ENCODE peak calls at places on chromosomes 11 and 22, in nine cellular contexts. One of them, this sample, is unnamed.

GRCh38 chr11:96187779-96188624 is 155.0 kb downstream of the MAML2 start:
- ATAC-seq in psoas muscle: no peak
- ATAC-seq in right lobe of liver: no peak
- ATAC-seq in pancreas: peak; percentile 54
- ATAC-seq in Panc1: peak; percentile 87
- ATAC-seq in heart left ventricle: peak; percentile 89
- ATAC-seq in upper lobe of left lung: peak; percentile 72
- ATAC-seq in naive thymus-derived CD4-positive, alpha-beta T cell: no peak
- ATAC-seq in right cardiac atrium: peak; percentile 94
- ATAC-seq in this sample: peak; percentile 57

GRCh38 chr11:32154275-32154674 is 63.4 kb downstream of the RCN1 start:
- ATAC-seq in psoas muscle: no peak
- ATAC-seq in right lobe of liver: no peak
- ATAC-seq in pancreas: no peak
- ATAC-seq in Panc1: no peak
- ATAC-seq in heart left ventricle: no peak
- ATAC-seq in upper lobe of left lung: no peak
- ATAC-seq in naive thymus-derived CD4-positive, alpha-beta T cell: no peak
- ATAC-seq in right cardiac atrium: no peak
- ATAC-seq in this sample: no peak

GRCh38 chr11:97729546-97730272 is 1291.0 kb upstream of the CNTN5 start:
- ATAC-seq in psoas muscle: no peak
- ATAC-seq in right lobe of liver: no peak
- ATAC-seq in pancreas: no peak
- ATAC-seq in Panc1: no peak
- ATAC-seq in heart left ventricle: no peak
- ATAC-seq in upper lobe of left lung: no peak
- ATAC-seq in naive thymus-derived CD4-positive, alpha-beta T cell: no peak
- ATAC-seq in right cardiac atrium: no peak
- ATAC-seq in this sample: no peak

GRCh38 chr22:46748948-46749681 is 11.1 kb upstream of the CERK start:
- ATAC-seq in psoas muscle: no peak
- ATAC-seq in right lobe of liver: peak; percentile 5
- ATAC-seq in pancreas: no peak
- ATAC-seq in Panc1: no peak
- ATAC-seq in heart left ventricle: no peak
- ATAC-seq in upper lobe of left lung: no peak
- ATAC-seq in naive thymus-derived CD4-positive, alpha-beta T cell: peak; percentile 64
- ATAC-seq in right cardiac atrium: peak; percentile 19
- ATAC-seq in this sample: peak; percentile 23

GRCh38 chr22:42955087-42955630 is 59.8 kb downstream of the PACSIN2 start:
- ATAC-seq in psoas muscle: no peak
- ATAC-seq in right lobe of liver: no peak
- ATAC-seq in pancreas: no peak
- ATAC-seq in Panc1: no peak
- ATAC-seq in heart left ventricle: no peak
- ATAC-seq in upper lobe of left lung: no peak
- ATAC-seq in naive thymus-derived CD4-positive, alpha-beta T cell: no peak
- ATAC-seq in right cardiac atrium: no peak
- ATAC-seq in this sample: no peak

GRCh38 chr11:108859510-108859909 is 194.6 kb downstream of the DDX10 start:
- ATAC-seq in psoas muscle: no peak
- ATAC-seq in right lobe of liver: no peak
- ATAC-seq in pancreas: no peak
- ATAC-seq in Panc1: no peak
- ATAC-seq in heart left ventricle: no peak
- ATAC-seq in upper lobe of left lung: no peak
- ATAC-seq in naive thymus-derived CD4-positive, alpha-beta T cell: no peak
- ATAC-seq in right cardiac atrium: no peak
- ATAC-seq in this sample: no peak

GRCh38 chr11:17405232-17406005 is 17.0 kb upstream of the KCNJ11 start:
- ATAC-seq in psoas muscle: peak; percentile 95
- ATAC-seq in right lobe of liver: peak; percentile 97
- ATAC-seq in pancreas: peak; percentile 98
- ATAC-seq in Panc1: peak; percentile 70
- ATAC-seq in heart left ventricle: peak; percentile 98
- ATAC-seq in upper lobe of left lung: peak; percentile 73
- ATAC-seq in naive thymus-derived CD4-positive, alpha-beta T cell: no peak
- ATAC-seq in right cardiac atrium: peak; percentile 92
- ATAC-seq in this sample: peak; percentile 82

GRCh38 chr11:16966633-16967346 is 47.4 kb downstream of the PLEKHA7 start:
- ATAC-seq in psoas muscle: no peak
- ATAC-seq in right lobe of liver: no peak
- ATAC-seq in pancreas: peak; percentile 75
- ATAC-seq in Panc1: no peak
- ATAC-seq in heart left ventricle: no peak
- ATAC-seq in upper lobe of left lung: no peak
- ATAC-seq in naive thymus-derived CD4-positive, alpha-beta T cell: no peak
- ATAC-seq in right cardiac atrium: peak; percentile 43
- ATAC-seq in this sample: no peak

GRCh38 chr11:123976770-123977560 is 616 bp downstream of the OR10S1 start:
- ATAC-seq in psoas muscle: no peak
- ATAC-seq in right lobe of liver: no peak
- ATAC-seq in pancreas: no peak
- ATAC-seq in Panc1: no peak
- ATAC-seq in heart left ventricle: no peak
- ATAC-seq in upper lobe of left lung: no peak
- ATAC-seq in naive thymus-derived CD4-positive, alpha-beta T cell: no peak
- ATAC-seq in right cardiac atrium: no peak
- ATAC-seq in this sample: no peak

GRCh38 chr11:116586392-116586791 is 186.4 kb downstream of the BUD13 start:
- ATAC-seq in psoas muscle: no peak
- ATAC-seq in right lobe of liver: no peak
- ATAC-seq in pancreas: no peak
- ATAC-seq in Panc1: no peak
- ATAC-seq in heart left ventricle: no peak
- ATAC-seq in upper lobe of left lung: no peak
- ATAC-seq in naive thymus-derived CD4-positive, alpha-beta T cell: no peak
- ATAC-seq in right cardiac atrium: no peak
- ATAC-seq in this sample: no peak

GRCh38 chr11:85182437-85183109 is 444.6 kb downstream of the DLG2 start:
- ATAC-seq in psoas muscle: no peak
- ATAC-seq in right lobe of liver: no peak
- ATAC-seq in pancreas: no peak
- ATAC-seq in Panc1: peak; percentile 53
- ATAC-seq in heart left ventricle: no peak
- ATAC-seq in upper lobe of left lung: no peak
- ATAC-seq in naive thymus-derived CD4-positive, alpha-beta T cell: no peak
- ATAC-seq in right cardiac atrium: peak; percentile 75
- ATAC-seq in this sample: no peak

GRCh38 chr11:15923169-15923568 is 433.2 kb downstream of the SOX6 start:
- ATAC-seq in psoas muscle: no peak
- ATAC-seq in right lobe of liver: no peak
- ATAC-seq in pancreas: no peak
- ATAC-seq in Panc1: no peak
- ATAC-seq in heart left ventricle: no peak
- ATAC-seq in upper lobe of left lung: no peak
- ATAC-seq in naive thymus-derived CD4-positive, alpha-beta T cell: no peak
- ATAC-seq in right cardiac atrium: no peak
- ATAC-seq in this sample: no peak

GRCh38 chr11:134119094-134119493 is 50.2 kb downstream of the JAM3 start:
- ATAC-seq in psoas muscle: no peak
- ATAC-seq in right lobe of liver: no peak
- ATAC-seq in pancreas: no peak
- ATAC-seq in Panc1: no peak
- ATAC-seq in heart left ventricle: no peak
- ATAC-seq in upper lobe of left lung: no peak
- ATAC-seq in naive thymus-derived CD4-positive, alpha-beta T cell: no peak
- ATAC-seq in right cardiac atrium: no peak
- ATAC-seq in this sample: no peak

GRCh38 chr11:134118016-134118415 is 49.1 kb downstream of the JAM3 start:
- ATAC-seq in psoas muscle: no peak
- ATAC-seq in right lobe of liver: no peak
- ATAC-seq in pancreas: no peak
- ATAC-seq in Panc1: no peak
- ATAC-seq in heart left ventricle: no peak
- ATAC-seq in upper lobe of left lung: no peak
- ATAC-seq in naive thymus-derived CD4-positive, alpha-beta T cell: no peak
- ATAC-seq in right cardiac atrium: no peak
- ATAC-seq in this sample: no peak

GRCh38 chr11:134120921-134121526 is 52.2 kb downstream of the JAM3 start:
- ATAC-seq in psoas muscle: peak; percentile 28
- ATAC-seq in right lobe of liver: peak; percentile 38
- ATAC-seq in pancreas: peak; percentile 28
- ATAC-seq in Panc1: no peak
- ATAC-seq in heart left ventricle: peak; percentile 33
- ATAC-seq in upper lobe of left lung: peak; percentile 25
- ATAC-seq in naive thymus-derived CD4-positive, alpha-beta T cell: no peak
- ATAC-seq in right cardiac atrium: peak; percentile 67
- ATAC-seq in this sample: peak; percentile 24

GRCh38 chr11:134116210-134116609 is 47.3 kb downstream of the JAM3 start:
- ATAC-seq in psoas muscle: no peak
- ATAC-seq in right lobe of liver: no peak
- ATAC-seq in pancreas: no peak
- ATAC-seq in Panc1: no peak
- ATAC-seq in heart left ventricle: no peak
- ATAC-seq in upper lobe of left lung: no peak
- ATAC-seq in naive thymus-derived CD4-positive, alpha-beta T cell: no peak
- ATAC-seq in right cardiac atrium: no peak
- ATAC-seq in this sample: no peak

DNA sequence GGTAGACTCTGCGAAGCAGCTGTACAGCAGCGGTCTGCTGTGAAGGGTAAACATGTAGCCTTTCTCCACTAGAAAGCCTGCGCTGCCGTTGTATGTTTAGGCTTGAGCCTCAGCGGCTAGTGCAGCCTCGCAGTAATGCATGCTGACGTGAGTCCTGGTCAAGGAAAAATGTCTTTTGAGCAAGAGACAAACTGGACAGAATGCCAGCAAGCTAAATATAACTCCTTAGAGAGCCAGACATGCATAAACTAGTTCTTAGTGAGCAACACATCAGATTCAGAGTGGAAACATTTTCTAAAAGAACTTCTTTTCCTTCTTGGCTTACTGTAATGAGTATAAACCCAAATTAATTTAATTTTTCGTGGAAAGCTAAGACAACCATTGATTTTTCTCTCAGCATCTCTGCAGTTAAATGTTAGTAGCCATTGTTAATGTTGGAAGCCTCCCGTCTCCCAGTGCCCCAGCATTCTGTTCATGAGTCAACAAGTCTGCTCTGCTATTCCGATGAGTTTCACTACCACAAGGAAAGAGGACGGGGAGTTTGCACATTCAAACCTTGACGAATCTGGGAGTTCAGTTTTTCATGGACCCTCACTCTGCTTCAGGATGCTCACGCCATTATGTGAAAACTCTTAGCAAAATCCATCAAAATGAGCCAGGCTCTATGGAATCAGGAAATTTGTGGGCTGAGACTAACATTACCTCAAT is 51.4 kb downstream of the JAM3 start:
- ATAC-seq in psoas muscle: peak; percentile 82
- ATAC-seq in right lobe of liver: no peak
- ATAC-seq in pancreas: peak; percentile 61
- ATAC-seq in Panc1: no peak
- ATAC-seq in heart left ventricle: peak; percentile 89
- ATAC-seq in upper lobe of left lung: peak; percentile 76
- ATAC-seq in naive thymus-derived CD4-positive, alpha-beta T cell: no peak
- ATAC-seq in right cardiac atrium: peak; percentile 75
- ATAC-seq in this sample: peak; percentile 87
- H3K4me3 ChIP-seq in psoas muscle: peak overlapping the region; percentile 52
- H3K4me3 ChIP-seq in right lobe of liver: no peak overlapping the region
- H3K4me3 ChIP-seq in pancreas: no peak overlapping the region
- H3K4me3 ChIP-seq in Panc1: no peak overlapping the region
- H3K4me3 ChIP-seq in heart left ventricle: peak overlapping the region; percentile 42
- H3K4me3 ChIP-seq in upper lobe of left lung: no peak overlapping the region
- H3K4me3 ChIP-seq in naive thymus-derived CD4-positive, alpha-beta T cell: no peak overlapping the region
- H3K4me3 ChIP-seq in right cardiac atrium: peak overlapping the region; percentile 24
- H3K4me3 ChIP-seq in this sample: peak overlapping the region; percentile 33

GRCh38 chr11:121766138-121766537 is 313.4 kb upstream of the SORL1-AS1 start:
- ATAC-seq in psoas muscle: no peak
- ATAC-seq in right lobe of liver: no peak
- ATAC-seq in pancreas: no peak
- ATAC-seq in Panc1: no peak
- ATAC-seq in heart left ventricle: no peak
- ATAC-seq in upper lobe of left lung: no peak
- ATAC-seq in naive thymus-derived CD4-positive, alpha-beta T cell: no peak
- ATAC-seq in right cardiac atrium: no peak
- ATAC-seq in this sample: no peak

GRCh38 chr11:121767433-121767832 is 314.7 kb upstream of the SORL1-AS1 start:
- ATAC-seq in psoas muscle: no peak
- ATAC-seq in right lobe of liver: peak; percentile 46
- ATAC-seq in pancreas: peak; percentile 37
- ATAC-seq in Panc1: no peak
- ATAC-seq in heart left ventricle: no peak
- ATAC-seq in upper lobe of left lung: no peak
- ATAC-seq in naive thymus-derived CD4-positive, alpha-beta T cell: peak; percentile 61
- ATAC-seq in right cardiac atrium: no peak
- ATAC-seq in this sample: no peak

GRCh38 chr11:121769191-121769590 is 316.4 kb upstream of the SORL1-AS1 start:
- ATAC-seq in psoas muscle: no peak
- ATAC-seq in right lobe of liver: no peak
- ATAC-seq in pancreas: no peak
- ATAC-seq in Panc1: no peak
- ATAC-seq in heart left ventricle: no peak
- ATAC-seq in upper lobe of left lung: no peak
- ATAC-seq in naive thymus-derived CD4-positive, alpha-beta T cell: no peak
- ATAC-seq in right cardiac atrium: no peak
- ATAC-seq in this sample: no peak

GRCh38 chr11:121775276-121775675 is 322.5 kb upstream of the SORL1-AS1 start:
- ATAC-seq in psoas muscle: no peak
- ATAC-seq in right lobe of liver: no peak
- ATAC-seq in pancreas: no peak
- ATAC-seq in Panc1: no peak
- ATAC-seq in heart left ventricle: no peak
- ATAC-seq in upper lobe of left lung: no peak
- ATAC-seq in naive thymus-derived CD4-positive, alpha-beta T cell: no peak
- ATAC-seq in right cardiac atrium: no peak
- ATAC-seq in this sample: peak; percentile 60

GRCh38 chr11:121770933-121771332 is 318.2 kb upstream of the SORL1-AS1 start:
- ATAC-seq in psoas muscle: no peak
- ATAC-seq in right lobe of liver: no peak
- ATAC-seq in pancreas: no peak
- ATAC-seq in Panc1: no peak
- ATAC-seq in heart left ventricle: no peak
- ATAC-seq in upper lobe of left lung: no peak
- ATAC-seq in naive thymus-derived CD4-positive, alpha-beta T cell: no peak
- ATAC-seq in right cardiac atrium: no peak
- ATAC-seq in this sample: no peak
- H3K4me1 ChIP-seq in psoas muscle: no peaks in the 10 kb centered on the region
- H3K4me1 ChIP-seq in right lobe of liver: no peaks in the 10 kb centered on the region
- H3K4me1 ChIP-seq in pancreas: no peaks in the 10 kb centered on the region
- H3K4me1 ChIP-seq in Panc1: no peaks in the 10 kb centered on the region
- H3K4me1 ChIP-seq in heart left ventricle: no peaks in the 10 kb centered on the region
- H3K4me1 ChIP-seq in upper lobe of left lung: no peaks in the 10 kb centered on the region
- H3K4me1 ChIP-seq in naive thymus-derived CD4-positive, alpha-beta T cell: no peaks in the 10 kb centered on the region
- H3K4me1 ChIP-seq in right cardiac atrium: no peaks in the 10 kb centered on the region
- H3K4me1 ChIP-seq in this sample: peaks cover 2% of the 10 kb centered on the region

GRCh38 chr22:17063372-17064106 is 21.3 kb upstream of the IL17RA start:
- ATAC-seq in psoas muscle: no peak
- ATAC-seq in right lobe of liver: peak; percentile 76
- ATAC-seq in pancreas: peak; percentile 74
- ATAC-seq in Panc1: no peak
- ATAC-seq in heart left ventricle: peak; percentile 48
- ATAC-seq in upper lobe of left lung: no peak
- ATAC-seq in naive thymus-derived CD4-positive, alpha-beta T cell: no peak
- ATAC-seq in right cardiac atrium: peak; percentile 86
- ATAC-seq in this sample: peak; percentile 74
- H3K27ac ChIP-seq in psoas muscle: no peak overlapping the region
- H3K27ac ChIP-seq in right lobe of liver: no peak overlapping the region
- H3K27ac ChIP-seq in pancreas: no peak overlapping the region
- H3K27ac ChIP-seq in Panc1: no peak overlapping the region
- H3K27ac ChIP-seq in heart left ventricle: no peak overlapping the region
- H3K27ac ChIP-seq in upper lobe of left lung: peak overlapping the region; percentile 84
- H3K27ac ChIP-seq in naive thymus-derived CD4-positive, alpha-beta T cell: no peak overlapping the region
- H3K27ac ChIP-seq in right cardiac atrium: peak overlapping the region; percentile 49
- H3K27ac ChIP-seq in this sample: peak overlapping the region; percentile 62

GRCh38 chr11:125592305-125593112 is at the start of gene STT3A:
- ATAC-seq in psoas muscle: peak; percentile 99
- ATAC-seq in right lobe of liver: peak; percentile 98
- ATAC-seq in pancreas: peak; percentile 94
- ATAC-seq in Panc1: peak; percentile 98
- ATAC-seq in heart left ventricle: peak; percentile 99
- ATAC-seq in upper lobe of left lung: peak; percentile 99
- ATAC-seq in naive thymus-derived CD4-positive, alpha-beta T cell: peak; percentile 96
- ATAC-seq in right cardiac atrium: peak; percentile 99
- ATAC-seq in this sample: peak; percentile 99
- H3K4me3 ChIP-seq in psoas muscle: peak within 1 kb of the TSS; percentile 70
- H3K4me3 ChIP-seq in right lobe of liver: peak within 1 kb of the TSS; percentile 69
- H3K4me3 ChIP-seq in pancreas: peak within 1 kb of the TSS; percentile 69
- H3K4me3 ChIP-seq in Panc1: peak within 1 kb of the TSS; percentile 99
- H3K4me3 ChIP-seq in heart left ventricle: peak within 1 kb of the TSS; percentile 75
- H3K4me3 ChIP-seq in upper lobe of left lung: peak within 1 kb of the TSS; percentile 88
- H3K4me3 ChIP-seq in naive thymus-derived CD4-positive, alpha-beta T cell: peak within 1 kb of the TSS; percentile 94
- H3K4me3 ChIP-seq in right cardiac atrium: peak within 1 kb of the TSS; percentile 87
- H3K4me3 ChIP-seq in this sample: peak within 1 kb of the TSS; percentile 97